ENCODE peak calls at places on chromosome 2, in six cellular contexts. Q is endothelial cell, L is ascending aorta, O is type B pancreatic cell, J is OCI-LY7, T is lower leg skin. E is an unnamed sample.

GRCh38 chr2:148362144-148362796 is 282.3 kb upstream of the EPC2 start:
- DNase-seq in J (no peak), Q (no peak), T (peak), O (no peak), L (no peak), E (no peak)

GRCh38 chr2:20317690-20318089 is 33.0 kb downstream of the PUM2 start:
- DNase-seq in T (no peak), Q (no peak), O (no peak), J (no peak), L (no peak), E (no peak)

GRCh38 chr2:197993830-197994229 is 189.4 kb downstream of the PLCL1 start:
- DNase-seq in O (no peak), Q (no peak), L (no peak), T (no peak), J (no peak), E (peak)

GRCh38 chr2:51028829-51029228 is 3.1 kb downstream of the NRXN1 start:
- DNase-seq in J (no peak), T (no peak), Q (no peak), O (no peak), L (no peak), E (no peak)

GRCh38 chr2:37779123-37779522 is 107.7 kb upstream of the CDC42EP3 start:
- DNase-seq in T (no peak), O (no peak), Q (no peak), L (no peak), J (no peak), E (no peak)

GRCh38 chr2:37568565-37568964 is 102.9 kb downstream of the CDC42EP3 start:
- DNase-seq in L (no peak), T (no peak), O (no peak), J (no peak), Q (no peak), E (peak)

GRCh38 chr2:196248467-196249104 is 77.2 kb upstream of the STK17B start:
- DNase-seq in Q (no peak), O (no peak), L (no peak), T (no peak), J (peak), E (no peak)

GRCh38 chr2:159712929-159713575 is 746 bp downstream of the MARCHF7 start:
- DNase-seq in Q (no peak), J (peak), T (no peak), O (no peak), L (no peak), E (peak)

GRCh38 chr2:223979730-223980396 is 22.6 kb downstream of the MRPL44 start:
- DNase-seq in J (no peak), O (no peak), L (no peak), T (no peak), Q (no peak), E (no peak)

GRCh38 chr2:215436705-215437570 is 1.1 kb upstream of the FN1 start:
- DNase-seq in O (no peak), L (no peak), Q (peak), T (no peak), J (no peak), E (no peak)

GRCh38 chr2:240466579-240467148 is 31.2 kb downstream of the GPC1 start:
- DNase-seq in O (no peak), T (peak), J (no peak), Q (no peak), L (peak), E (no peak)

GRCh38 chr2:41919135-41919534 is 128.7 kb upstream of the PKDCC start:
- DNase-seq in J (no peak), O (no peak), Q (no peak), T (no peak), L (no peak), E (no peak)

GRCh38 chr2:147952118-147952517 is 68.4 kb downstream of the ORC4 start:
- DNase-seq in O (no peak), L (no peak), Q (no peak), T (no peak), J (no peak), E (no peak)

GRCh38 chr2:41920812-41921211 is 127.0 kb upstream of the PKDCC start:
- DNase-seq in L (no peak), T (no peak), O (no peak), J (no peak), Q (no peak), E (no peak)

GRCh38 chr2:223887127-223887526 is 49.7 kb upstream of the AP1S3 start:
- DNase-seq in T (no peak), L (no peak), Q (no peak), J (no peak), O (no peak), E (no peak)

GRCh38 chr2:169358016-169358415 is 4.3 kb downstream of the LRP2 start:
- DNase-seq in L (no peak), T (no peak), J (no peak), O (no peak), Q (no peak), E (no peak)

GRCh38 chr2:130729311-130730299 is 735 bp downstream of the GPR148 start:
- DNase-seq in L (no peak), T (peak), Q (no peak), J (no peak), O (no peak), E (no peak)

DNA sequence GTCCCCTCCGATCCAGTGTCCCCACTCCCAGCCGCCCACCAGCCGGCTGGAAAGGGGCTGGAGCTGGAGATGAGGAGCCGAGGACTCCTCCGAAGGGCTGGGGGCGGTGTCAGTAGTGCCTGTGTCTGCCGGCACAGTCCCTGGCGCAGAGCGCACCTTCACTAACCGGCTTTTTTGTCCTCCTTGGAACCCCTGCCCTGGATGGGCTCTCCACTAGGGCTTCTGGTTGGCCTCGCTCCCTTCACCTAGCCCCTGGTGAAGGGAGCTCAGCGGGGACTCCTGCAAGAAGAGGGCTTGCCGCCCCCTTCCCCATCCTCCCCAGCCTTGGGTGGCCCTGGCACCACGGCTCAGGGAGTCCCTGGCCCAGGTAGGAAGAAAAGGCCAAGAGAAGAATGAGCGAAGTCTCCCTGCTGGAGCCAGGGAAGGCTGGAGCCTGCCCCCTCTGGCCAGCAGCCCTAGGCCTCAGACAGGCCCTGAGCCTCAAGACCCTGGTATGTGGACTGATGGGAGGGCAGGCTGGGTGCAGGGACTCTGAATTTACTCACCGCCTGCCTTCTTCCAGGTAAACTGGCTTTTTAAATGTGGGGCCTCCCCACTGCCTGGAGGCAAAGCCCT is 570 bp upstream of the ECEL1 start:
- DNase-seq in O (no peak), J (no peak), Q (no peak), T (no peak), L (no peak), E (no peak)
- TF ChIP-seq CTCF in O (peak), J (no peak), Q (no peak), T (no peak), L (no peak), E (no peak)

GRCh38 chr2:185734658-185735057 is 3.9 kb upstream of the FSIP2 start:
- DNase-seq in J (no peak), Q (no peak), O (no peak), T (no peak), L (no peak), E (no peak)

GRCh38 chr2:185736210-185736609 is 2.4 kb upstream of the FSIP2 start:
- DNase-seq in Q (no peak), O (no peak), J (no peak), T (no peak), L (no peak), E (no peak)

GRCh38 chr2:185738679-185739472 is at the start of gene FSIP2:
- DNase-seq in Q (peak), T (peak), L (no peak), J (no peak), O (peak), E (peak)
- TF ChIP-seq CTCF in Q (peak), T (no peak), L (peak), J (no peak), O (peak), E (peak)

GRCh38 chr2:175037941-175038340 is 32.8 kb upstream of the CHN1 start:
- DNase-seq in L (no peak), Q (no peak), T (no peak), J (no peak), O (no peak), E (no peak)

GRCh38 chr2:175035806-175036205 is 30.6 kb upstream of the CHN1 start:
- DNase-seq in Q (no peak), O (no peak), L (no peak), J (no peak), T (no peak), E (no peak)

GRCh38 chr2:175034728-175035127 is 29.5 kb upstream of the CHN1 start:
- DNase-seq in O (no peak), J (no peak), T (no peak), L (no peak), Q (no peak), E (no peak)

GRCh38 chr2:175039031-175039430 is 33.9 kb upstream of the CHN1 start:
- DNase-seq in O (no peak), T (no peak), L (no peak), J (no peak), Q (no peak), E (no peak)

GRCh38 chr2:175036582-175037018 is 31.4 kb upstream of the CHN1 start:
- DNase-seq in L (no peak), T (no peak), Q (no peak), J (peak), O (no peak), E (no peak)
- TF ChIP-seq CTCF in L (peak), T (no peak), Q (peak), J (peak), O (peak), E (peak)

GRCh38 chr2:18339326-18339725 is 221.1 kb downstream of the RDH14 start:
- DNase-seq in O (no peak), J (no peak), L (no peak), Q (no peak), T (no peak), E (no peak)
- TF ChIP-seq CTCF in O (no peak), J (no peak), L (no peak), Q (no peak), T (no peak), E (no peak)

GRCh38 chr2:106098081-106098480 is 96.0 kb downstream of the UXS1 start:
- DNase-seq in L (no peak), T (peak), J (peak), Q (peak), O (no peak), E (peak)
- TF ChIP-seq CTCF in L (peak), T (no peak), J (peak), Q (peak), O (peak), E (peak)

GRCh38 chr2:12722445-12723316 is 5.9 kb downstream of the TRIB2 start:
- DNase-seq in J (no peak), L (no peak), T (no peak), Q (no peak), O (no peak), E (no peak)
- TF ChIP-seq CTCF in J (peak), L (no peak), T (no peak), Q (no peak), O (peak), E (no peak)

DNA sequence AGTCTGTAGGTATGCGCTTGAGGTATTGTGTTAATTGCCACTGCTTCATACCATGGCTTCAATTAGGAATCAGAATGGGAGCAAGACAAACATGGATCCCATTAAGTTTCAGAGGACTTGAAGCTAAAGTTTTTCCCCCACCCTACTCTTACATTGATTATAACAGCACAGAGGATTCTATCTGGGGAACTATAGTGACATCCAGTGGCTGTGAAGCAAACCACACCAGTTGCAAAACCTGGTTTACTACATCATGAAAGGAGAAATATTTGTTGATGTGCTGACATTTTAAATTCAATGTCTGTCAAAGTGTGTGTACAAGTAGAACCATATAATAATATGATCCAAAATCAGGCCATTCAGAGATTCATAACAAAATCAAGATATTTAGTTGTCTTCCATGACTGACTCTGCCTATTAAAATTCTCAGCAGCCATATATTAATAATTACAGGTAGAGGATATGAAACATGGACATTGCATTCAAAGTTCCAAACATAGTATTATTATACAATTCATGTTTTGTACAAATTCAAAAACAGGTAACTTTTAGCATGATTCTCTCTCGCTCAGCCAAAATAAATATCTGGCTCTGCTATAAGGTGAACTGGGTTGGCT is 82.9 kb downstream of the GRB14 start:
- DNase-seq in O (no peak), T (no peak), L (no peak), J (peak), Q (no peak), E (no peak)
- TF ChIP-seq CTCF in O (peak), T (no peak), L (peak), J (peak), Q (no peak), E (peak)

DNA sequence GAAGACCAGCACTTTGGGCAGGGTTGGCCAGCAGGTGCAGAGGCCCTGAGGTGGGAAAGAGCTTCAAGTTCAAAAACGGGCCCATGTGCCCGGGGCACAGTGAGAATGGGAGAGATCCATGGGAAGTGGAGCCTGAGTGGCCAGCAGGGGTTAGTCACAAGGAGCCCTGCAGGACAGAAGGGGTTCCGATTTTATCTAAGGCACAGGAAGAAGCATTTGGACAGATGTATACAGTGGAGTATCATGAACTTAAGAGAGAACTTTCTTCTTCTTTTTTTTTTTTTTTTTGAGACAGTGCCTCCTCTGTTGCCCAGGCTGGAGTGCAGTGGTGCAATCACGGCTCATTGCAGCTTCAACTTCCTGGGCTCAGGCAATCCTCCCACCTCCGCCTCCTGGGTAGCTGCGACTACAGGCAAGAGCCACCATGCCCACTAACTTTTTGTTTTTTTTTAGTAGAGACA is 24.0 kb downstream of the WIPF1 start:
- DNase-seq in L (no peak), Q (no peak), T (no peak), J (no peak), O (no peak), E (peak)
- TF ChIP-seq CTCF in L (no peak), Q (no peak), T (no peak), J (no peak), O (no peak), E (no peak)

DNA sequence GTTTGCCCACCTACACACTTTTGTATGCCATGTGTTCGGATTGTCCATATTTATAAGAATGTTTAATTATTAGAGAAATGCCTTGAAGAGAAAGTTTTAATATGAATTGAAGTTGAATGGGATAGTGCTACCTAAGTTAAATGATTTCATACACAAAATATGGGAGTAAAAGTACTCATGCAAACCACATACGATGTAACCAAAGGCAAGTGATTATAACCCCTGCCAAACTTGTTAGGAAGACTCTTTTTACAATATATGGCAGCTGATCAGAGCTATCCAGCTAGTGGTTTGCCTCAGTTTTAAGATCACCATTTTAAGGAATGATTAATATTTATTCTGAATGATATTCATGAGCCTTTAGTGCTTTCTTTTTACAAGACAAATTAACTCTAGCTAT is 106.7 kb downstream of the MYO1B start:
- DNase-seq in O (no peak), J (no peak), L (no peak), Q (no peak), T (no peak), E (no peak)
- TF ChIP-seq CTCF in O (no peak), J (no peak), L (no peak), Q (no peak), T (no peak), E (no peak)

DNA sequence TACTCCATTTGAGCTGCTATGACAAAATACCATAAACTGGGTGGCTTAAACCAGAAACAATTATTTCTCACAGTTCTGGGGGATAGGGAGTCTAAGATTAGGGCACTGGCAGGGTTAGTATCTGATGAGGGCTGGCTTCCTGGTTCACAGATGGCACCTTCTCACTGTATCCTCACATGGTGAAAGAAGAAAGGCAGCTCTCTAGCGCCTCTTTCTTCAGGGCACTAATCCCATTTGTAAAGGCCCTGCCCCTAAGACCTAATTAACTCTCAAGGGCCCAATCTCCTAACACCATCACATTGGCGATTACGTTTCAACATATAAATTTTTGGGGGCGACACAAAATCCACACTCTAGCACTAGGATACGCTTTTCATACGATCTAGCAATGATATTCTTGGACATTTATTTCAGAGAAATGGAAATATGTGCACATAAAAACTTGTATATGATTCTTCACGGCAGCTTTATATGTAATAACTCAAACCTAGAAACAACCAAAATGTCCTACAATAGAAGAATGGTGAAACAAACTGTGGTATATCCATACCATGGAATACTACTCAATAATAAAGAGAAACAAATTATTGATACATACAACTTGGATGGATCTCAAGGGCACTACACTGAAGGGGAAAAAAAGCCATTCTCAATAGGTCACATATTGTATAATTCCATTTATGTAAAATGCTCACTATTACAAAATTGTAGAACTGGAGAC is 111.0 kb downstream of the BCL2L11 start:
- DNase-seq in O (no peak), L (no peak), J (peak), Q (no peak), T (no peak), E (no peak)
- TF ChIP-seq CTCF in O (no peak), L (no peak), J (peak), Q (no peak), T (no peak), E (no peak)